ENCODE peak calls at places on chromosomes 5 and 9, in seven cellular contexts. F is stimulated activated CD8-positive, alpha-beta memory T cell treated with anti-CD3 and anti-CD28 coated beads, Interleukin-12 subunit alpha, Interleukin-12 subunit beta, amount 100 ng/mL, for 1 hour; H is amniotic stem cell; A is activated CD4-positive, alpha-beta T cell treated with anti-CD3 and anti-CD28 coated beads for 36 hours; J is ovary; S is EL; N is Right ventricle myocardium superior. M is an unnamed sample.

GRCh38 chr5:126143622-126144021 is 279.6 kb upstream of the GRAMD2B start:
- DNase-seq in H (no peak), F (no peak), A (no peak), N (no peak), S (no peak), J (no peak), M (no peak)

GRCh38 chr9:137191691-137192447 is 3.4 kb downstream of the SSNA1 start:
- DNase-seq in F (no peak), J (no peak), H (no peak), S (no peak), A (no peak), N (no peak), M (no peak)

GRCh38 chr9:136100700-136101614 is 5.9 kb upstream of the NACC2 start:
- DNase-seq in A (no peak), H (no peak), N (no peak), S (no peak), F (no peak), J (no peak), M (peak; percentile 31)

GRCh38 chr9:104269996-104270963 is 176.2 kb downstream of the SMC2 start:
- DNase-seq in S (no peak), N (no peak), A (no peak), H (no peak), J (no peak), F (no peak), M (no peak)

GRCh38 chr9:36258989-36259315 is 704 bp upstream of the GNE start:
- DNase-seq in N (no peak), J (no peak), H (no peak), S (no peak), A (no peak), F (no peak), M (no peak)

GRCh38 chr9:98329281-98329680 is 73.8 kb upstream of the TBC1D2 start:
- DNase-seq in J (no peak), H (no peak), A (no peak), F (no peak), N (no peak), S (no peak), M (no peak)

GRCh38 chr5:74507596-74507995 is 132.9 kb downstream of the ENC1 start:
- DNase-seq in J (no peak), N (no peak), S (no peak), F (no peak), H (no peak), A (no peak), M (no peak)

GRCh38 chr5:115551415-115551814 is 6.8 kb upstream of the FEM1C start:
- DNase-seq in A (no peak), F (no peak), H (no peak), S (peak; percentile 50), N (no peak), J (no peak), M (no peak)

GRCh38 chr5:151534345-151534744 is 56.8 kb downstream of the FAT2 start:
- DNase-seq in S (no peak), J (no peak), A (no peak), F (no peak), N (no peak), H (no peak), M (peak; percentile 12)

GRCh38 chr5:140916325-140916724 is 9.8 kb upstream of the PCDHAC1 start:
- DNase-seq in A (no peak), F (no peak), N (no peak), J (no peak), S (no peak), H (no peak), M (no peak)

GRCh38 chr5:95812100-95812472 is 10.4 kb downstream of the GLRX start:
- DNase-seq in A (peak; percentile 70), H (no peak), N (no peak), J (no peak), S (no peak), F (no peak), M (peak; percentile 82)

GRCh38 chr9:77726814-77727213 is 78.7 kb upstream of the GNA14 start:
- DNase-seq in H (no peak), F (no peak), N (no peak), J (no peak), A (no peak), S (no peak), M (no peak)

GRCh38 chr5:79561525-79561893 is 47.6 kb upstream of the HOMER1 start:
- DNase-seq in S (no peak), A (peak; percentile 65), N (no peak), H (no peak), F (no peak), J (no peak), M (peak; percentile 59)

GRCh38 chr9:99907208-99907532 is 716 bp downstream of the STX17 start:
- DNase-seq in S (no peak), H (no peak), A (no peak), N (no peak), F (no peak), J (no peak), M (no peak)

GRCh38 chr9:281753-282645 is 67.3 kb downstream of the DOCK8 start:
- DNase-seq in H (no peak), J (no peak), N (no peak), S (no peak), A (peak; percentile 53), F (no peak), M (peak; percentile 58)

GRCh38 chr5:6448622-6449464 is at the start of gene UBE2QL1:
- DNase-seq in S (no peak), F (no peak), N (no peak), H (no peak), J (peak; percentile 50), A (peak; percentile 38), M (peak; percentile 14)

GRCh38 chr5:102792705-102793104 is 37.6 kb downstream of the PAM start:
- DNase-seq in A (no peak), H (no peak), S (peak; percentile 18), F (no peak), J (no peak), N (no peak), M (no peak)

GRCh38 chr5:9283021-9283420 is 262.9 kb downstream of the SEMA5A start:
- DNase-seq in A (no peak), N (no peak), F (no peak), S (peak; percentile 27), H (no peak), J (no peak), M (no peak)

GRCh38 chr9:5184776-5185175 is 663 bp downstream of the INSL6 start:
- DNase-seq in S (no peak), A (no peak), J (no peak), F (no peak), N (no peak), H (no peak), M (no peak)

GRCh38 chr9:133207540-133208170 is 1.4 kb downstream of the OBP2B start:
- DNase-seq in H (no peak), F (no peak), S (no peak), J (no peak), N (no peak), A (no peak), M (no peak)

GRCh38 chr5:154209591-154210081 is 19.1 kb downstream of the GALNT10 start:
- DNase-seq in A (no peak), J (no peak), S (peak; percentile 16), N (no peak), H (no peak), F (no peak), M (no peak)

GRCh38 chr9:82302968-82303655 is 314.5 kb downstream of the SPATA31D1 start:
- DNase-seq in H (no peak), A (no peak), F (no peak), N (no peak), S (no peak), J (no peak), M (no peak)

GRCh38 chr9:27554712-27555111 is 18.6 kb downstream of the C9orf72 start:
- DNase-seq in H (no peak), N (no peak), S (no peak), F (no peak), J (no peak), A (no peak), M (no peak)

GRCh38 chr9:33263936-33264472 is 504 bp downstream of the BAG1 start:
- DNase-seq in S (peak; percentile 39), N (peak; percentile 75), J (no peak), H (no peak), A (peak; percentile 62), F (no peak), M (peak; percentile 57)

GRCh38 chr9:89591291-89592200 is 13.3 kb upstream of the GADD45G start:
- DNase-seq in J (no peak), S (no peak), F (no peak), N (no peak), A (no peak), H (no peak), M (no peak)

GRCh38 chr5:143057580-143057999 is 287.4 kb downstream of the ARHGAP26 start:
- DNase-seq in J (no peak), H (no peak), F (no peak), A (no peak), N (no peak), S (no peak), M (no peak)

GRCh38 chr5:133727636-133728035 is 115.3 kb upstream of the FSTL4 start:
- DNase-seq in A (no peak), S (no peak), F (no peak), N (no peak), H (no peak), J (no peak), M (no peak)

GRCh38 chr5:133321833-133322420 is 270.1 kb downstream of the HSPA4 start:
- DNase-seq in N (no peak), H (no peak), A (peak; percentile 77), F (no peak), J (no peak), S (no peak), M (peak; percentile 76)

GRCh38 chr9:123487944-123488343 is 131.9 kb downstream of the CRB2 start:
- DNase-seq in N (no peak), A (no peak), J (no peak), H (no peak), S (no peak), F (no peak), M (no peak)

GRCh38 chr5:172901788-172902496 is 57.3 kb upstream of the RPL26L1 start:
- DNase-seq in J (no peak), S (peak; percentile 91), N (no peak), H (no peak), F (no peak), A (no peak), M (no peak)

GRCh38 chr5:151469386-151469785 is 22.0 kb downstream of the SLC36A1 start:
- DNase-seq in J (no peak), F (no peak), H (no peak), A (no peak), N (no peak), S (peak; percentile 47), M (no peak)

GRCh38 chr5:113253037-113253436 is 181.8 kb downstream of the TSSK1B start:
- DNase-seq in F (no peak), S (no peak), A (no peak), J (no peak), H (no peak), N (no peak), M (no peak)

GRCh38 chr9:89891221-89892052 is 286.6 kb downstream of the GADD45G start:
- DNase-seq in F (no peak), S (no peak), J (peak; percentile 94), N (peak; percentile 84), H (no peak), A (no peak), M (no peak)

GRCh38 chr9:127139071-127139731 is 16.8 kb upstream of the ANGPTL2 start:
- DNase-seq in A (no peak), H (no peak), J (no peak), F (no peak), N (no peak), S (no peak), M (no peak)

GRCh38 chr9:136604823-136605525 is 57.7 kb upstream of the EGFL7 start:
- DNase-seq in N (peak; percentile 64), H (no peak), J (no peak), F (no peak), A (no peak), S (no peak), M (no peak)

M was measured in activated CD8-positive, alpha-beta T cell treated with anti-CD3 and anti-CD28 coated beads for 36 hours.